ENCODE peak calls at places on chromosome 13, in six cellular contexts. Q is Calu3, X is spleen, R is NCI-H1694 treated with DMSO at 0.1 percent for 48 hours, W is ELR, Y is C1 segment of cervical spinal cord. E is an unnamed sample.
A peak's percentile ranks its signal among the peaks of the same experiment; 100 is the strongest.

GRCh38 chr13:86020350-86021002 is 221.3 kb upstream of the SLITRK6 start:
- DNase-seq in Y (no peak), W (peak; percentile 73), R (no peak), X (no peak), Q (no peak), E (no peak)

GRCh38 chr13:48235100-48235813 is 2.3 kb downstream of the ITM2B start:
- DNase-seq in R (no peak), X (no peak), Y (peak; percentile 28), Q (peak; percentile 22), W (peak; percentile 57), E (no peak)

GRCh38 chr13:109154146-109154545 is 524.7 kb downstream of the MYO16 start:
- DNase-seq in R (no peak), W (no peak), X (no peak), Q (no peak), Y (no peak), E (no peak)

GRCh38 chr13:50846861-50847475 is 3.5 kb upstream of the DLEU7 start:
- DNase-seq in X (no peak), Q (no peak), R (no peak), W (no peak), Y (no peak), E (no peak)

GRCh38 chr13:43196171-43196611 is 172.8 kb downstream of the DNAJC15 start:
- DNase-seq in W (no peak), Q (no peak), Y (no peak), X (no peak), R (peak; percentile 89), E (no peak)

GRCh38 chr13:87999791-88000190 is 328.6 kb downstream of the SLITRK5 start:
- DNase-seq in R (no peak), Y (no peak), X (no peak), W (peak; percentile 38), Q (no peak), E (no peak)

GRCh38 chr13:41621716-41622508 is 164.6 kb downstream of the RGCC start:
- DNase-seq in W (no peak), Y (no peak), X (no peak), R (no peak), Q (no peak), E (no peak)

GRCh38 chr13:34627499-34627898 is 314.6 kb upstream of the NBEA start:
- DNase-seq in W (no peak), Y (no peak), Q (no peak), X (no peak), R (no peak), E (no peak)

GRCh38 chr13:50691682-50692263 is 151.7 kb downstream of the DLEU7 start:
- DNase-seq in W (peak; percentile 53), Y (no peak), Q (no peak), R (peak; percentile 1), X (no peak), E (no peak)

GRCh38 chr13:59545007-59545406 is 618.7 kb downstream of the DIAPH3 start:
- DNase-seq in Y (no peak), W (no peak), Q (no peak), X (no peak), R (no peak), E (no peak)

GRCh38 chr13:43767351-43767901 is 19.3 kb downstream of the ENOX1 start:
- DNase-seq in W (no peak), Y (no peak), Q (no peak), X (no peak), R (no peak), E (no peak)

GRCh38 chr13:97194473-97194872 is 27.7 kb upstream of the MBNL2 start:
- DNase-seq in X (no peak), Q (peak; percentile 54), R (no peak), W (peak; percentile 87), Y (no peak), E (no peak)

GRCh38 chr13:53311561-53311960 is 282.9 kb downstream of the OLFM4 start:
- DNase-seq in R (no peak), W (no peak), Q (no peak), X (no peak), Y (no peak), E (no peak)

GRCh38 chr13:60043262-60043661 is 120.5 kb downstream of the DIAPH3 start:
- DNase-seq in W (no peak), X (no peak), Y (no peak), R (no peak), Q (no peak), E (no peak)

GRCh38 chr13:82847595-82847994 is 1034.7 kb downstream of the SLITRK1 start:
- DNase-seq in R (no peak), W (no peak), Q (no peak), Y (no peak), X (no peak), E (no peak)

GRCh38 chr13:51805313-51805712 is 1.4 kb upstream of the DHRS12 start:
- DNase-seq in Y (no peak), X (no peak), R (no peak), Q (no peak), W (no peak), E (no peak)

GRCh38 chr13:78600317-78600899 is 2.9 kb downstream of the POU4F1 start:
- DNase-seq in W (no peak), R (no peak), X (no peak), Q (no peak), Y (no peak), E (no peak)

GRCh38 chr13:30785146-30785845 is 50.0 kb downstream of the ALOX5AP start:
- DNase-seq in R (no peak), Q (no peak), Y (no peak), X (no peak), W (no peak), E (no peak)

GRCh38 chr13:107124129-107124718 is 556.3 kb upstream of the ARGLU1 start:
- DNase-seq in R (peak; percentile 70), Y (no peak), Q (no peak), W (peak; percentile 1), X (no peak), E (no peak)

GRCh38 chr13:93233997-93234416 is 7.4 kb downstream of the GPC6 start:
- DNase-seq in Y (no peak), X (no peak), W (no peak), Q (no peak), R (no peak), E (no peak)